ENCODE peak calls at places on chromosomes 5 and 9, in four cellular contexts. R, F, Z and K are unnamed samples.

GRCh38 chr5:139378101-139378825 is 4.8 kb downstream of the SLC23A1 start:
- DNase-seq in F (no peak), Z (no peak), R (peak), K (no peak)

GRCh38 chr9:1337169-1337568 is 287.0 kb downstream of the DMRT2 start:
- DNase-seq in F (no peak), R (no peak), Z (peak), K (no peak)

GRCh38 chr5:171483453-171484177 is 64.2 kb downstream of the FGF18 start:
- DNase-seq in F (no peak), R (no peak), Z (peak), K (no peak)

GRCh38 chr9:109817146-109817845 is 37.3 kb downstream of the PALM2AKAP2 start:
- DNase-seq in Z (peak), R (no peak), F (no peak), K (no peak)

GRCh38 chr9:37908698-37909186 is 4.8 kb upstream of the SLC25A51 start:
- DNase-seq in Z (peak), R (no peak), F (no peak), K (peak)

GRCh38 chr5:150210644-150211043 is 20.8 kb downstream of the SLC6A7 start:
- DNase-seq in F (no peak), Z (no peak), R (no peak), K (no peak)

GRCh38 chr5:44783916-44784315 is 24.8 kb upstream of the MRPS30 start:
- DNase-seq in F (no peak), Z (no peak), R (no peak), K (no peak)

GRCh38 chr9:78644359-78644758 is 347.4 kb downstream of the PSAT1 start:
- DNase-seq in F (no peak), Z (no peak), R (no peak), K (no peak)

GRCh38 chr9:20479419-20480155 is 142.7 kb downstream of the MLLT3 start:
- DNase-seq in R (no peak), F (no peak), Z (peak), K (no peak)

GRCh38 chr5:160133071-160133917 is 14.0 kb upstream of the PWWP2A start:
- DNase-seq in F (no peak), Z (peak), R (no peak), K (no peak)

GRCh38 chr9:127780126-127780885 is 1.8 kb upstream of the SH2D3C start:
- DNase-seq in Z (no peak), F (peak), R (no peak), K (no peak)

GRCh38 chr5:176365663-176366574 is 632 bp downstream of the ARL10 start:
- DNase-seq in F (no peak), R (no peak), Z (peak), K (no peak)

GRCh38 chr5:176153741-176154140 is 84.5 kb upstream of the SIMC1 start:
- DNase-seq in F (no peak), R (no peak), Z (peak), K (no peak)

GRCh38 chr9:135478858-135479468 is 619 bp upstream of the PPP1R26 start:
- DNase-seq in R (no peak), F (no peak), Z (peak), K (no peak)

GRCh38 chr9:6132650-6133049 is 83.0 kb upstream of the IL33 start:
- DNase-seq in R (no peak), F (peak), Z (no peak), K (no peak)

GRCh38 chr5:131536211-131536826 is 98.7 kb downstream of the RAPGEF6 start:
- DNase-seq in R (no peak), Z (peak), F (peak), K (no peak)

GRCh38 chr5:102670224-102670836 is 84.8 kb upstream of the PAM start:
- DNase-seq in Z (peak), F (no peak), R (no peak), K (no peak)

GRCh38 chr9:90789862-90790261 is 11.8 kb upstream of the SYK start:
- DNase-seq in F (no peak), Z (no peak), R (no peak), K (no peak)

GRCh38 chr9:76902395-76902794 is 3.5 kb downstream of the PRUNE2 start:
- DNase-seq in R (no peak), F (no peak), Z (no peak), K (no peak)

GRCh38 chr9:113359385-113359784 is 10.0 kb downstream of the BSPRY start:
- DNase-seq in Z (no peak), R (no peak), F (no peak), K (no peak)

GRCh38 chr5:96968074-96968473 is 32.2 kb downstream of the LNPEP start:
- DNase-seq in F (no peak), Z (peak), R (no peak), K (no peak)

GRCh38 chr5:73630760-73631159 is 4.8 kb downstream of the ARHGEF28 start:
- DNase-seq in R (no peak), Z (no peak), F (no peak), K (no peak)

GRCh38 chr5:73636408-73636807 is 10.4 kb downstream of the ARHGEF28 start:
- DNase-seq in Z (no peak), R (no peak), F (no peak), K (no peak)

GRCh38 chr5:73629456-73629855 is 3.5 kb downstream of the ARHGEF28 start:
- DNase-seq in Z (no peak), F (no peak), R (no peak), K (no peak)

GRCh38 chr5:73631500-73631899 is 5.5 kb downstream of the ARHGEF28 start:
- DNase-seq in Z (no peak), R (no peak), F (no peak), K (no peak)

GRCh38 chr5:73633060-73633459 is 7.1 kb downstream of the ARHGEF28 start:
- DNase-seq in F (no peak), Z (no peak), R (no peak), K (no peak)
- TF ChIP-seq CTCF in F (no peak), Z (no peak), R (no peak), K (no peak)

GRCh38 chr5:54525226-54525625 is 7.7 kb downstream of the SNX18 start:
- DNase-seq in Z (no peak), F (no peak), R (no peak), K (no peak)
- TF ChIP-seq CTCF in Z (no peak), F (no peak), R (no peak), K (no peak)

DNA sequence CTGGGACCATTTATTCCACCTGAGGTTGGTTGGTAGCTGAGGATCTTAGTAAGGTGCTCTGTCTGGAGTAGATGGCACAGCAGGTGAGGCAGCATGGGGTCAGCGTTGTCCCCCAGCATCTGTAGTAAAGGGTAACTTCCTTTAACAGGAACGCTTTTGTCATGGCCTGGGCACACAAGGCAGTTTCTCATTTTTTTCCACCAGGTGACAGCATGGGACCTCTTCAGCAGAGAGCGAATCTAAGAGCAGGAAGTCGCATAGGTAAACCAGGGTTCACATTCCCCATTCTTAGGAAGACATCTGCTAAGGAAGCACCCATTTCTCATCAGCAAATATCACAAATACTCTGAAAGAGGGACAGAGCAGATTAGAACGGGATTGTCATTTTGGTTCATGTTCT is 56.5 kb downstream of the GPR107 start:
- DNase-seq in F (no peak), R (no peak), Z (no peak), K (no peak)
- TF ChIP-seq CTCF in F (no peak), R (no peak), Z (no peak), K (no peak)

GRCh38 chr9:93037476-93037971 is 21.0 kb upstream of the SUSD3 start:
- DNase-seq in Z (no peak), R (no peak), F (no peak), K (no peak)

GRCh38 chr9:93038918-93039317 is 19.6 kb upstream of the SUSD3 start:
- DNase-seq in F (no peak), Z (no peak), R (no peak), K (no peak)

GRCh38 chr9:93035106-93035660 is 23.3 kb upstream of the SUSD3 start:
- DNase-seq in Z (no peak), F (no peak), R (no peak), K (no peak)

GRCh38 chr9:93035821-93036351 is 22.6 kb upstream of the SUSD3 start:
- DNase-seq in F (no peak), Z (no peak), R (no peak), K (no peak)

DNA sequence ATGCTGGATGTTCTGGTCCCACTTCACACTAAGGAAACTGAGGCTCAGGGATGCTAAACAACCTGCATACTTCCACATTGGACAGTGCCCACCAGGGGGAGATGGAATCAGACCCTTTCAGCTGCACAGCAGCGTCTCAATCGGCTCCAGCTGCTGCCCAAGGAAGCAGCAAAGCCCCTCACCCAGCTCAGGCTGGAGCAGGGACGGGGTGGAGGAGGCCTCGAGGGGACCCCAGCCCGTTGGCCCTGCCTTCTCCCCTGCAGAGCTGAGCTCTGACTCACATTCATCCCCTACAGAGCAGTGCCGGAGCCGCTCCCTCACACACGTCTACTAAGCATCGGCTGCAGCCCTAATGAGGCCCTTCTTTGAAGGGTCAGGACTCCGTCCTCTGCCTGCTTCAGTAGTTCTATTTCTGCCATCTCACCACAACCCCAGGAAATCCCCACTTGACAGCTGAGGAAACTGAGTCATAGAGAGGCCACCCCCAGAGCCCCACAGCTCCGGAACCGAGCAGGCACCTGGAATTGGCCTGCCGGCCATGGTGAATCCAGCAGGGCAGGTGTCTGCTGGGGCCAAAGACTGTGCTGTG is 21.5 kb upstream of the SUSD3 start:
- DNase-seq in F (no peak), R (no peak), Z (no peak), K (no peak)
- TF ChIP-seq CTCF in F (peak), R (no peak), Z (no peak), K (no peak)

GRCh38 chr5:15893866-15894265 is 285.7 kb downstream of the MARCHF11 start:
- DNase-seq in F (no peak), Z (no peak), R (no peak), K (no peak)
- TF ChIP-seq CTCF in F (no peak), Z (no peak), R (no peak), K (no peak)

GRCh38 chr5:60972225-60972624 is 27.2 kb downstream of the NDUFAF2 start:
- DNase-seq in F (no peak), Z (no peak), R (no peak), K (no peak)
- TF ChIP-seq CTCF in F (no peak), Z (no peak), R (no peak), K (no peak)

DNA sequence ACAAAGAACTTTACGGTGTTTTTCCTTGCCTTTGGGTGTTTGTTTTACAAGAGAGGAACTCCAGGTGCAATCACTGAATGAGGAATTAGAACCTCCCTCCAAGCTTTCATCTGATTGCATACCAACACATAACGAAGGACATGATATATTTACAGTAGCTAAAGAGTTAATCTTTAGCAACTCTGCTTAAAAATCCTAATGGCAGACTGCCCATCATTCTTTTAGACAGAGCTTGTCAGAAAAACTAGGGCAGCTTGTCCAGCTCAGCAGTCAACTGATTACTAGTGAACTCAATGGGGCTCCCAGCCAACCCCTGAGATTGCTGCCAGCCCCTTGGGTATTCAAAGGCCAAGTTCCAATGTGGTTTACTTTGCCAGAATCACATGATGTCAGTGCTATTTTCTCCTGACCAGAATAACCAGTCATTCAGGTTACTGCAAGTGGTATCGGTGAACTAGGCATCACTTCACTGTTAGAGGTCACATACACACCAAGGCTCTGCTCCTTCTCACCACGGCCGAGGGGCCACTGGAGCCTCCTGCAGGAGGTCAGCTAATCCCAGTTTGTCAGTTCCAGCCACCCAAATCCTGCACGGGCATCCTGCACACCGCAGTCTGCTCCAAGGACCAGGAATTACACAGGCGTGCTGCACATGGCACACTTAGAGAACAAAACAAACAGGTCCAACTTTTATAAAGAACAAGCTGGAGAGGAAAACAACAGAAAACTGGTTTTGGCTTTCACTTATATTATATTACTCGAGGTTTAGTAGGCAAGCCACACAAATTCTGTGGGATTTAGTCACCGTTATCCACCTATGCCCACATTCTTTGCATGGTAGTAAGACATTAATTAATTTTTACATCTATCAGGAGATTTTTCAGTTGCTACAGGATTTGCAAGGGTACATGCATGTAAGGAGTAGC is 62.5 kb downstream of the NFIB start:
- DNase-seq in Z (peak), F (no peak), R (peak), K (no peak)
- TF ChIP-seq CTCF in Z (no peak), F (no peak), R (no peak), K (no peak)

DNA sequence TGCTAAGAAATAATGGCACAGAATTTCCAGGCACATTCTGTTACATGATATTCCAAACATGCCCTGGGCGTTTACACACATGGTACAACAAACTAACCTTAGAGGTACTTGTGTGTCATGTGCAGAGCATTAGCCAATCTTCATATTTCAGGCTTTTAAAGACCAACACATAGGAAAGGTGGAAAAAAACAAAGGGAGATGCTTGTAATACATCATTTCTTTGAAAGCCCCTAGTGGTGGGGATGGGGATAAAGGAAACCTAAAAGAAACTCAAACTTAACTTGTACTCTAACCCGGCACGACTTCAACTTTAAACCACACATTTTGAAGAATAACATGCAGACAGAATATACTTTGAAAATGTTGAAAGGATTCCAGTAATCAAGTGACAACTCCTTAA is 133.6 kb downstream of the PTPRD start:
- DNase-seq in R (no peak), F (no peak), Z (peak), K (no peak)
- TF ChIP-seq CTCF in R (no peak), F (peak), Z (peak), K (no peak)

GRCh38 chr9:84314306-84314705 is 26.3 kb downstream of the SLC28A3 start:
- DNase-seq in F (no peak), Z (no peak), R (no peak), K (no peak)

GRCh38 chr9:84322830-84323229 is 17.7 kb downstream of the SLC28A3 start:
- DNase-seq in Z (peak), F (no peak), R (no peak), K (no peak)

GRCh38 chr9:84315278-84315877 is 25.2 kb downstream of the SLC28A3 start:
- DNase-seq in Z (peak), R (no peak), F (peak), K (no peak)

GRCh38 chr9:84317563-84317962 is 23.0 kb downstream of the SLC28A3 start:
- DNase-seq in F (no peak), Z (no peak), R (no peak), K (no peak)
- TF ChIP-seq CTCF in F (peak), Z (peak), R (no peak), K (no peak)